ENCODE peak calls at places on chromosomes 1 and 21, in five cellular contexts. N is occipital lobe; R is NCI-H748 treated with DMSO at 0.1 percent for 48 hours; E is activated CD8-positive, alpha-beta memory T cell treated with anti-CD3 and anti-CD28 coated beads, Interleukin-2, amount 50 U/mL, for 48 hours; M is activated T-helper 1 cell treated with anti-CD3 and anti-CD28 coated beads, Interleukin-12 subunit alpha, Interleukin-12 subunit beta, Interleukin-2, Interleukin-4 antibody, amounts not matched to agents 30 ng/mL and 10 ng/mL and 1 ng/mL, durations not matched to agents 14 hours and 24 hours and 36 hours. Q is an unnamed sample.

GRCh38 chr1:201713093-201713810 is 115.7 kb upstream of the IPO9 start:
- DNase-seq in M (no peak), N (peak), R (no peak), E (no peak), Q (no peak)

GRCh38 chr1:206568256-206568655 is 44.0 kb downstream of the EIF2D start:
- DNase-seq in R (no peak), N (no peak), E (no peak), M (no peak), Q (no peak)

GRCh38 chr21:26881504-26882228 is 36.5 kb upstream of the ADAMTS1 start:
- DNase-seq in R (no peak), M (no peak), N (no peak), E (no peak), Q (no peak)

GRCh38 chr1:204343247-204343646 is 16.5 kb downstream of the PLEKHA6 start:
- DNase-seq in E (no peak), R (no peak), N (no peak), M (no peak), Q (no peak)

GRCh38 chr1:230575886-230576477 is 66.3 kb upstream of the COG2 start:
- DNase-seq in E (no peak), N (no peak), M (no peak), R (no peak), Q (no peak)

GRCh38 chr1:45518910-45519309 is 2.8 kb downstream of the PRDX1 start:
- DNase-seq in M (no peak), R (no peak), E (no peak), N (no peak), Q (no peak)

GRCh38 chr21:45839274-45839673 is 142.3 kb upstream of the COL6A1 start:
- DNase-seq in R (no peak), M (no peak), E (no peak), N (no peak), Q (no peak)

GRCh38 chr1:5727871-5728643 is 264.2 kb downstream of the NPHP4 start:
- DNase-seq in M (no peak), E (no peak), R (no peak), N (no peak), Q (no peak)

GRCh38 chr1:160837558-160838205 is 25.0 kb downstream of the CD244 start:
- DNase-seq in R (no peak), M (peak), E (peak), N (no peak), Q (peak)

GRCh38 chr1:55735110-55735509 is 519.9 kb upstream of the USP24 start:
- DNase-seq in M (no peak), E (no peak), N (no peak), R (no peak), Q (no peak)

GRCh38 chr1:184191181-184191601 is 139.7 kb downstream of the TSEN15 start:
- DNase-seq in M (no peak), E (no peak), N (peak), R (no peak), Q (no peak)

GRCh38 chr1:221039616-221040015 is 160.4 kb downstream of the HLX start:
- DNase-seq in E (no peak), M (no peak), N (no peak), R (no peak), Q (no peak)

GRCh38 chr1:222974496-222974895 is 159.7 kb downstream of the DISP1 start:
- DNase-seq in M (no peak), R (no peak), E (no peak), N (no peak), Q (no peak)

GRCh38 chr1:218658899-218659298 is 313.8 kb downstream of the TGFB2 start:
- DNase-seq in E (no peak), N (no peak), M (no peak), R (no peak), Q (no peak)

GRCh38 chr21:43937898-43938309 is 72.9 kb downstream of the AGPAT3 start:
- DNase-seq in R (no peak), M (no peak), E (no peak), N (no peak), Q (peak)

GRCh38 chr1:228256626-228257375 is 49.0 kb downstream of the OBSCN start:
- DNase-seq in M (no peak), E (no peak), R (no peak), N (no peak), Q (no peak)

GRCh38 chr1:151728151-151728711 is 6.9 kb downstream of the RIIAD1 start:
- DNase-seq in M (no peak), E (no peak), N (peak), R (no peak), Q (no peak)

GRCh38 chr1:31731049-31731565 is 27.3 kb upstream of the COL16A1 start:
- DNase-seq in E (no peak), R (no peak), M (no peak), N (no peak), Q (no peak)

GRCh38 chr1:170586942-170587593 is 55.1 kb downstream of the GORAB start:
- DNase-seq in R (no peak), M (no peak), E (no peak), N (peak), Q (no peak)

GRCh38 chr1:209550519-209550918 is 33.0 kb upstream of the CAMK1G start:
- DNase-seq in N (no peak), E (no peak), M (no peak), R (no peak), Q (no peak)

GRCh38 chr21:10425856-10426255 is 95.5 kb upstream of the TPTE start:
- DNase-seq in M (no peak), E (no peak), N (no peak), R (no peak), Q (no peak)

GRCh38 chr1:85224734-85225623 is 24.2 kb upstream of the SYDE2 start:
- DNase-seq in M (no peak), N (no peak), R (peak), E (no peak), Q (no peak)

GRCh38 chr1:19074361-19074901 is 118.0 kb upstream of the IFFO2 start:
- DNase-seq in E (peak), M (peak), N (no peak), R (no peak), Q (no peak)

GRCh38 chr1:30358510-30358909 is 364.9 kb downstream of the MATN1 start:
- DNase-seq in N (no peak), M (no peak), R (no peak), E (no peak), Q (no peak)

GRCh38 chr1:8607906-8608305 is 209.5 kb downstream of the RERE start:
- DNase-seq in N (no peak), M (no peak), E (no peak), R (no peak), Q (no peak)

GRCh38 chr1:41444246-41444645 is 40.2 kb downstream of the EDN2 start:
- DNase-seq in R (no peak), N (no peak), M (no peak), E (no peak), Q (no peak)

GRCh38 chr1:3313579-3313955 is 140.9 kb upstream of the ARHGEF16 start:
- DNase-seq in M (no peak), E (no peak), N (peak), R (no peak), Q (no peak)

GRCh38 chr1:9861371-9861770 is 37.6 kb upstream of the CLSTN1 start:
- DNase-seq in E (no peak), N (no peak), R (no peak), M (no peak), Q (no peak)

GRCh38 chr21:45973475-45974072 is 8.0 kb upstream of the COL6A1 start:
- DNase-seq in E (peak), M (peak), R (peak), N (no peak), Q (peak)

GRCh38 chr1:87141556-87141955 is 187.1 kb upstream of the LMO4 start:
- DNase-seq in R (peak), N (no peak), E (no peak), M (no peak), Q (no peak)